ENCODE peak calls at places on chromosome 5, in ten cellular contexts. T is EL; M is midbrain; A is dermis blood vessel endothelial cell; W is activated T-cell treated with anti-CD3 and anti-CD28 coated beads, Interleukin-2, amount 50 U/mL, for 4 hours; E is NCI-H2029 treated with DMSO at 0.1 percent for 48 hours; K is H9; B is K562; G is smooth muscle cell of the brain vasculature; Y is pons. D is an unnamed sample.

GRCh38 chr5:5424736-5425135 is 2.3 kb downstream of the ICE1 start:
- DNase-seq in T (no peak), M (no peak), A (peak), W (no peak), E (no peak), K (no peak), B (peak), G (no peak), Y (no peak), D (peak)

GRCh38 chr5:142894749-142895148 is 124.6 kb downstream of the ARHGAP26 start:
- DNase-seq in T (peak), M (no peak), A (no peak), W (no peak), E (no peak), K (no peak), B (no peak), G (no peak), Y (no peak), D (no peak)

GRCh38 chr5:56264417-56265025 is 31.4 kb upstream of the ANKRD55 start:
- DNase-seq in T (peak), M (no peak), A (peak), W (no peak), E (peak), K (peak), B (peak), G (no peak), Y (peak), D (peak)

GRCh38 chr5:5481206-5481605 is 58.7 kb downstream of the ICE1 start:
- DNase-seq in T (no peak), M (no peak), A (no peak), W (no peak), E (no peak), K (no peak), B (no peak), G (no peak), Y (no peak), D (no peak)

GRCh38 chr5:158422653-158423505 is 563.9 kb upstream of the CLINT1 start:
- DNase-seq in T (no peak), M (no peak), A (peak), W (no peak), E (no peak), K (no peak), B (no peak), G (no peak), Y (no peak), D (no peak)

GRCh38 chr5:16234598-16234997 is 55.0 kb upstream of the MARCHF11 start:
- DNase-seq in T (peak), M (no peak), A (no peak), W (no peak), E (no peak), K (no peak), B (no peak), G (no peak), Y (no peak), D (no peak)

GRCh38 chr5:156505101-156505500 is 178.1 kb downstream of the SGCD start:
- DNase-seq in T (no peak), M (no peak), A (no peak), W (no peak), E (no peak), K (no peak), B (no peak), G (no peak), Y (no peak), D (no peak)

GRCh38 chr5:34571380-34572041 is 84.6 kb upstream of the RAI14 start:
- DNase-seq in T (peak), M (no peak), A (peak), W (no peak), E (no peak), K (no peak), B (no peak), G (no peak), Y (no peak), D (no peak)

GRCh38 chr5:95883185-95884020 is 60.9 kb upstream of the GLRX start:
- DNase-seq in T (no peak), M (no peak), A (no peak), W (no peak), E (no peak), K (no peak), B (no peak), G (no peak), Y (no peak), D (no peak)

GRCh38 chr5:171426266-171426665 is 6.8 kb downstream of the FGF18 start:
- DNase-seq in T (no peak), M (no peak), A (no peak), W (no peak), E (no peak), K (peak), B (no peak), G (no peak), Y (no peak), D (no peak)

GRCh38 chr5:131252824-131253171 is 11.1 kb upstream of the CDC42SE2 start:
- DNase-seq in T (no peak), M (peak), A (peak), W (peak), E (no peak), K (no peak), B (peak), G (no peak), Y (peak), D (peak)

GRCh38 chr5:90135979-90136378 is 273.6 kb downstream of the CETN3 start:
- DNase-seq in T (no peak), M (no peak), A (no peak), W (no peak), E (peak), K (peak), B (peak), G (no peak), Y (no peak), D (no peak)

GRCh38 chr5:143352691-143353090 is 50.8 kb downstream of the NR3C1 start:
- DNase-seq in T (no peak), M (no peak), A (no peak), W (peak), E (no peak), K (no peak), B (no peak), G (no peak), Y (no peak), D (no peak)

GRCh38 chr5:81391-82021 is 10.5 kb upstream of the PLEKHG4B start:
- DNase-seq in T (no peak), M (no peak), A (no peak), W (no peak), E (no peak), K (no peak), B (no peak), G (no peak), Y (no peak), D (no peak)

GRCh38 chr5:144284931-144285330 is 114.3 kb downstream of the KCTD16 start:
- DNase-seq in T (peak), M (no peak), A (peak), W (no peak), E (no peak), K (no peak), B (no peak), G (no peak), Y (no peak), D (no peak)

GRCh38 chr5:41408676-41409443 is 101.5 kb downstream of the PLCXD3 start:
- DNase-seq in T (peak), M (no peak), A (no peak), W (no peak), E (no peak), K (no peak), B (no peak), G (no peak), Y (no peak), D (peak)

GRCh38 chr5:103408408-103408807 is 149.8 kb downstream of the MACIR start:
- DNase-seq in T (no peak), M (no peak), A (no peak), W (no peak), E (no peak), K (no peak), B (no peak), G (no peak), Y (no peak), D (no peak)

GRCh38 chr5:14246350-14247053 is 103.4 kb downstream of the TRIO start:
- DNase-seq in T (no peak), M (no peak), A (no peak), W (no peak), E (no peak), K (no peak), B (no peak), G (no peak), Y (no peak), D (no peak)

GRCh38 chr5:109102291-109102690 is 307.5 kb downstream of the PJA2 start:
- DNase-seq in T (peak), M (no peak), A (no peak), W (no peak), E (no peak), K (no peak), B (no peak), G (no peak), Y (no peak), D (no peak)

GRCh38 chr5:154896562-154896919 is 38.1 kb downstream of the CNOT8 start:
- DNase-seq in T (no peak), M (no peak), A (no peak), W (no peak), E (no peak), K (no peak), B (no peak), G (no peak), Y (no peak), D (no peak)

GRCh38 chr5:145937432-145938250 is 1.3 kb downstream of the SH3RF2 start:
- DNase-seq in T (peak), M (no peak), A (no peak), W (no peak), E (no peak), K (peak), B (no peak), G (no peak), Y (no peak), D (no peak)

GRCh38 chr5:40089269-40089668 is 590.4 kb upstream of the PTGER4 start:
- DNase-seq in T (peak), M (no peak), A (peak), W (no peak), E (no peak), K (no peak), B (peak), G (no peak), Y (no peak), D (peak)

GRCh38 chr5:77172713-77173328 is 37.7 kb upstream of the PDE8B start:
- DNase-seq in T (no peak), M (no peak), A (no peak), W (no peak), E (no peak), K (no peak), B (no peak), G (no peak), Y (no peak), D (no peak)

GRCh38 chr5:91016954-91017690 is 366.0 kb downstream of the ARRDC3 start:
- DNase-seq in T (no peak), M (no peak), A (no peak), W (no peak), E (no peak), K (no peak), B (no peak), G (no peak), Y (no peak), D (no peak)

GRCh38 chr5:61139094-61139873 is 23.0 kb downstream of the SMIM15 start:
- DNase-seq in T (no peak), M (no peak), A (peak), W (no peak), E (no peak), K (peak), B (peak), G (no peak), Y (no peak), D (no peak)

GRCh38 chr5:128984480-128984879 is 19.2 kb downstream of the SLC27A6 start:
- DNase-seq in T (no peak), M (no peak), A (no peak), W (no peak), E (no peak), K (no peak), B (no peak), G (no peak), Y (no peak), D (no peak)

GRCh38 chr5:144125163-144125726 is 45.2 kb downstream of the YIPF5 start:
- DNase-seq in T (no peak), M (no peak), A (no peak), W (no peak), E (no peak), K (no peak), B (no peak), G (no peak), Y (no peak), D (no peak)

GRCh38 chr5:133611357-133612020 is 852 bp downstream of the FSTL4 start:
- DNase-seq in T (no peak), M (no peak), A (no peak), W (no peak), E (no peak), K (no peak), B (no peak), G (no peak), Y (no peak), D (no peak)

GRCh38 chr5:73424489-73425102 is 24.0 kb downstream of the FOXD1 start:
- DNase-seq in T (no peak), M (no peak), A (no peak), W (no peak), E (no peak), K (no peak), B (no peak), G (no peak), Y (no peak), D (no peak)

GRCh38 chr5:143398451-143399237 is 4.8 kb downstream of the NR3C1 start:
- DNase-seq in T (no peak), M (peak), A (peak), W (no peak), E (no peak), K (no peak), B (no peak), G (no peak), Y (peak), D (no peak)

GRCh38 chr5:96528262-96528661 is 95.2 kb upstream of the PCSK1 start:
- DNase-seq in T (no peak), M (no peak), A (peak), W (no peak), E (peak), K (peak), B (no peak), G (no peak), Y (no peak), D (peak)

GRCh38 chr5:115758356-115758755 is 58.1 kb downstream of the CDO1 start:
- DNase-seq in T (peak), M (no peak), A (no peak), W (no peak), E (no peak), K (no peak), B (no peak), G (no peak), Y (no peak), D (peak)

GRCh38 chr5:36150676-36151433 is 832 bp downstream of the LMBRD2 start:
- DNase-seq in T (peak), M (peak), A (peak), W (peak), E (no peak), K (peak), B (peak), G (no peak), Y (peak), D (peak)

GRCh38 chr5:148205044-148205813 is 2.4 kb downstream of the SPINK6 start:
- DNase-seq in T (no peak), M (no peak), A (no peak), W (no peak), E (no peak), K (no peak), B (no peak), G (no peak), Y (no peak), D (no peak)